ENCODE peak calls at places on chromosome 14, in nine cellular contexts. O is epithelial cell of esophagus, W is H1, J is spleen, X is AG04450, Q is GM12864, F is ascending aorta, U is mucosa of descending colon, R is fibroblast of mammary gland. S is an unnamed sample.

GRCh38 chr14:38290601-38291190 is 34.8 kb upstream of the CLEC14A start:
- DNase-seq in O (peak; percentile 42), W (no peak), J (no peak), X (peak; percentile 74), Q (no peak), F (no peak), U (peak; percentile 5), R (peak; percentile 90), S (peak; percentile 99)

GRCh38 chr14:36665887-36666415 is 4.3 kb downstream of the PAX9 start:
- DNase-seq in O (no peak), W (no peak), J (no peak), X (no peak), Q (no peak), F (no peak), U (no peak), R (no peak), S (no peak)

GRCh38 chr14:35121026-35121886 is 534 bp downstream of the PPP2R3C start:
- DNase-seq in O (peak; percentile 16), W (no peak), J (peak; percentile 80), X (no peak), Q (no peak), F (no peak), U (peak; percentile 48), R (peak; percentile 35), S (peak; percentile 21)

GRCh38 chr14:79656086-79656485 is 555.2 kb downstream of the DIO2 start:
- DNase-seq in O (no peak), W (no peak), J (no peak), X (no peak), Q (no peak), F (no peak), U (no peak), R (no peak), S (no peak)

GRCh38 chr14:64825498-64825897 is 54.2 kb downstream of the SPTB start:
- DNase-seq in O (no peak), W (no peak), J (no peak), X (no peak), Q (no peak), F (no peak), U (no peak), R (no peak), S (no peak)

GRCh38 chr14:94423465-94424056 is 29.0 kb downstream of the SERPINA11 start:
- DNase-seq in O (peak; percentile 80), W (peak; percentile 67), J (peak; percentile 84), X (no peak), Q (peak; percentile 25), F (no peak), U (peak; percentile 86), R (peak; percentile 67), S (peak; percentile 79)

GRCh38 chr14:60506985-60507829 is 1.7 kb upstream of the SIX6 start:
- DNase-seq in O (no peak), W (no peak), J (no peak), X (no peak), Q (no peak), F (no peak), U (no peak), R (no peak), S (no peak)

GRCh38 chr14:95482967-95483842 is 33.2 kb downstream of the SYNE3 start:
- DNase-seq in O (peak; percentile 84), W (no peak), J (no peak), X (peak; percentile 87), Q (no peak), F (peak; percentile 64), U (peak; percentile 56), R (peak; percentile 98), S (peak; percentile 91)

GRCh38 chr14:68247867-68248266 is 428.3 kb downstream of the RAD51B start:
- DNase-seq in O (peak; percentile 23), W (no peak), J (no peak), X (no peak), Q (no peak), F (no peak), U (no peak), R (peak; percentile 84), S (peak; percentile 71)

GRCh38 chr14:77318006-77318553 is 2.6 kb downstream of the POMT2 start:
- DNase-seq in O (no peak), W (no peak), J (no peak), X (no peak), Q (no peak), F (no peak), U (no peak), R (no peak), S (no peak)

GRCh38 chr14:99587463-99588278 is 16.3 kb downstream of the CCDC85C start:
- DNase-seq in O (no peak), W (no peak), J (no peak), X (no peak), Q (no peak), F (no peak), U (no peak), R (no peak), S (no peak)
- TF ChIP-seq CTCF in O (no peak), W (no peak), J (no peak), X (no peak), Q (no peak), F (no peak), U (no peak), R (no peak), S (no peak)

GRCh38 chr14:100652739-100653138 is 65.5 kb upstream of the BEGAIN start:
- DNase-seq in O (no peak), W (no peak), J (no peak), X (no peak), Q (no peak), F (no peak), U (no peak), R (no peak), S (no peak)
- H3K4me3 ChIP-seq in O (no peak overlapping the region), W (no peak overlapping the region), J (no peak overlapping the region), X (no peak overlapping the region), Q (no peak overlapping the region), F (no peak overlapping the region), U (no peak overlapping the region), R (no peak overlapping the region), S (no peak overlapping the region)

GRCh38 chr14:23352506-23353432 is at the start of gene SLC22A17:
- DNase-seq in O (peak; percentile 74), W (no peak), J (peak; percentile 79), X (peak; percentile 81), Q (no peak), F (no peak), U (peak; percentile 64), R (peak; percentile 85), S (peak; percentile 87)
- TF ChIP-seq CTCF in O (no peak), W (no peak), J (no peak), X (peak; percentile 12), Q (no peak), F (peak; percentile 13), U (no peak), R (peak; percentile 20), S (peak; percentile 11)

GRCh38 chr14:56810341-56810740 is at the start of gene OTX2:
- DNase-seq in O (no peak), W (no peak), J (no peak), X (no peak), Q (no peak), F (no peak), U (no peak), R (no peak), S (no peak)
- H3K4me3 ChIP-seq in O (no peak within 1 kb of the TSS), W (peak within 1 kb of the TSS; percentile 90), J (no peak within 1 kb of the TSS), X (no peak within 1 kb of the TSS), Q (no peak within 1 kb of the TSS), F (peak within 1 kb of the TSS; percentile 32), U (no peak within 1 kb of the TSS), R (no peak within 1 kb of the TSS), S (no peak within 1 kb of the TSS)

GRCh38 chr14:50335389-50335788 is 23.3 kb downstream of the DMAC2L start:
- DNase-seq in O (peak; percentile 12), W (peak; percentile 53), J (no peak), X (no peak), Q (no peak), F (no peak), U (peak; percentile 67), R (peak; percentile 67), S (peak; percentile 88)
- TF ChIP-seq CTCF in O (no peak), W (peak; percentile 7), J (no peak), X (peak; percentile 12), Q (no peak), F (no peak), U (no peak), R (peak; percentile 10), S (no peak)

GRCh38 chr14:91873476-91874265 is 6.3 kb upstream of the TC2N start:
- DNase-seq in O (peak; percentile 71), W (no peak), J (peak; percentile 81), X (no peak), Q (peak; percentile 72), F (no peak), U (peak; percentile 54), R (peak; percentile 42), S (no peak)
- H3K4me3 ChIP-seq in O (no peak overlapping the region), W (no peak overlapping the region), J (no peak overlapping the region), X (no peak overlapping the region), Q (no peak overlapping the region), F (no peak overlapping the region), U (no peak overlapping the region), R (no peak overlapping the region), S (no peak overlapping the region)

GRCh38 chr14:88999137-88999536 is 174.7 kb downstream of the TTC8 start:
- DNase-seq in O (no peak), W (no peak), J (no peak), X (no peak), Q (no peak), F (no peak), U (no peak), R (no peak), S (no peak)

GRCh38 chr14:88993946-88994345 is 169.5 kb downstream of the TTC8 start:
- DNase-seq in O (peak; percentile 79), W (no peak), J (no peak), X (no peak), Q (no peak), F (no peak), U (no peak), R (peak; percentile 35), S (peak; percentile 79)

GRCh38 chr14:89000007-89000942 is 175.8 kb downstream of the TTC8 start:
- DNase-seq in O (peak; percentile 97), W (no peak), J (no peak), X (peak; percentile 88), Q (peak; percentile 12), F (no peak), U (peak; percentile 54), R (peak; percentile 98), S (peak; percentile 97)

GRCh38 chr14:88995437-88996198 is 171.2 kb downstream of the TTC8 start:
- DNase-seq in O (peak; percentile 68), W (no peak), J (no peak), X (peak; percentile 85), Q (no peak), F (no peak), U (no peak), R (peak; percentile 92), S (peak; percentile 66)

GRCh38 chr14:88998027-88998426 is 173.6 kb downstream of the TTC8 start:
- DNase-seq in O (no peak), W (no peak), J (no peak), X (no peak), Q (no peak), F (no peak), U (no peak), R (no peak), S (no peak)
- TF ChIP-seq CTCF in O (no peak), W (no peak), J (no peak), X (no peak), Q (no peak), F (no peak), U (no peak), R (no peak), S (no peak)

DNA sequence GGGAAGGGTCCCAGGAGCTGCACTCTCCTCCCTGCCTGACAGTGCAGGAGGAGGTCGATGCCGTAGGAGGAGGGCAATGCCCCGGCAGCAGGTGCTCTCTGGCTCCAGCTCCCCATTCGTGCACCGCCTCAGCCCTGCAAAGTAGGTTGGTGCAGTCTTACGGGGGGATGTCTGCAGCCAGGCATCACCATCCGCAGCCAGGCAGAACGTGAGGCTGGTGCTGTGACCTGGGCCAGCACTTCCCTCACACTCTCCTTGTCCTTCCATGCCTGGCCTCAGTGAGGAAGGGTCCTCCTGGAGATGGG is 185.0 kb upstream of the C14orf180 start:
- DNase-seq in O (no peak), W (no peak), J (peak; percentile 78), X (no peak), Q (no peak), F (no peak), U (no peak), R (no peak), S (no peak)
- H3K4me3 ChIP-seq in O (no peak overlapping the region), W (no peak overlapping the region), J (no peak overlapping the region), X (no peak overlapping the region), Q (no peak overlapping the region), F (no peak overlapping the region), U (no peak overlapping the region), R (no peak overlapping the region), S (no peak overlapping the region)

S was measured in fibroblast of pulmonary artery.